ENCODE peak calls at places on chromosomes 11 and 22, in ten cellular contexts. X is transverse colon, H is spleen, V is GM12878, E is suprapubic skin, U is endothelial cell of umbilical vein, A is H1, B is esophagus muscularis mucosa, P is HCT116, G is upper lobe of left lung. K is an unnamed sample.
A peak's percentile ranks its signal among the peaks of the same experiment; 100 is the strongest.

GRCh38 chr11:117444256-117445096 is 116.8 kb downstream of the CEP164 start:
- DNase-seq in B (no peak), P (no peak), E (no peak), U (no peak), H (peak; percentile 49), G (no peak), A (no peak), V (no peak), X (no peak), K (no peak)

GRCh38 chr11:3091846-3092602 is 34.8 kb upstream of the CARS1 start:
- DNase-seq in H (peak; percentile 93), P (peak; percentile 67), B (no peak), G (peak; percentile 77), U (peak; percentile 59), X (peak; percentile 80), E (peak; percentile 76), V (peak; percentile 19), A (peak; percentile 98), K (peak; percentile 74)

GRCh38 chr11:26332572-26332915 is 614 bp downstream of the ANO3 start:
- DNase-seq in H (no peak), P (no peak), E (no peak), G (no peak), V (no peak), U (no peak), X (no peak), A (no peak), B (no peak), K (no peak)

GRCh38 chr11:87394924-87395323 is 357.2 kb downstream of the TMEM135 start:
- DNase-seq in B (no peak), G (no peak), A (no peak), P (no peak), U (no peak), E (no peak), H (no peak), V (no peak), X (no peak), K (no peak)

GRCh38 chr11:24312464-24313238 is 184.2 kb upstream of the LUZP2 start:
- DNase-seq in E (no peak), P (no peak), G (no peak), U (peak; percentile 96), B (no peak), H (no peak), A (no peak), X (no peak), V (no peak), K (no peak)

GRCh38 chr22:50695421-50696250 is 23.0 kb downstream of the SHANK3 start:
- DNase-seq in U (no peak), P (no peak), X (no peak), V (no peak), A (no peak), H (peak; percentile 50), E (peak; percentile 71), B (no peak), G (no peak), K (no peak)

GRCh38 chr11:111792955-111793500 is 26.8 kb upstream of the PPP2R1B start:
- DNase-seq in E (no peak), U (no peak), V (no peak), G (no peak), P (no peak), B (no peak), A (no peak), X (no peak), H (no peak), K (no peak)

GRCh38 chr11:29161216-29161615 is 855.6 kb downstream of the KCNA4 start:
- DNase-seq in U (peak; percentile 58), P (no peak), E (no peak), H (no peak), V (no peak), B (no peak), X (no peak), A (no peak), G (no peak), K (no peak)

GRCh38 chr22:48948575-48949170 is 879.0 kb downstream of the BRD1 start:
- DNase-seq in X (no peak), V (no peak), G (peak; percentile 18), U (no peak), H (no peak), A (peak; percentile 22), B (peak; percentile 47), E (peak; percentile 31), P (no peak), K (peak; percentile 19)

GRCh38 chr11:128330203-128330602 is 257.2 kb downstream of the ETS1 start:
- DNase-seq in E (no peak), V (no peak), H (peak; percentile 77), X (no peak), B (peak; percentile 62), G (peak; percentile 23), P (no peak), A (no peak), U (peak; percentile 30), K (no peak)

GRCh38 chr22:41907436-41908401 is 7.2 kb downstream of the SHISA8 start:
- DNase-seq in E (no peak), P (no peak), G (no peak), H (no peak), X (no peak), V (no peak), U (no peak), A (no peak), B (no peak), K (no peak)

GRCh38 chr22:34608716-34609115 is 457.2 kb upstream of the ISX start:
- DNase-seq in B (no peak), G (no peak), H (no peak), X (no peak), U (no peak), E (no peak), P (no peak), V (no peak), A (no peak), K (no peak)

GRCh38 chr11:5690736-5691135 is 1.1 kb downstream of the TRIM22 start:
- DNase-seq in B (peak; percentile 83), H (no peak), U (peak; percentile 72), X (no peak), A (no peak), P (no peak), G (no peak), E (no peak), V (no peak), K (no peak)

GRCh38 chr11:86214710-86215109 is 29.8 kb upstream of the EED start:
- DNase-seq in G (no peak), H (no peak), B (no peak), U (no peak), X (no peak), E (no peak), V (peak; percentile 91), A (no peak), P (no peak), K (no peak)

GRCh38 chr22:35057155-35057554 is 8.8 kb upstream of the ISX start:
- DNase-seq in U (no peak), G (no peak), X (no peak), A (no peak), H (no peak), B (no peak), P (no peak), V (no peak), E (no peak), K (no peak)

GRCh38 chr11:87366766-87367405 is 329.2 kb downstream of the TMEM135 start:
- DNase-seq in H (no peak), B (no peak), G (no peak), U (peak; percentile 18), A (no peak), X (no peak), P (no peak), V (no peak), E (no peak), K (no peak)

GRCh38 chr11:64834723-64835615 is 9.5 kb downstream of the CDC42BPG start:
- DNase-seq in G (peak; percentile 81), B (no peak), H (no peak), U (no peak), A (no peak), P (no peak), E (peak; percentile 62), V (no peak), X (no peak), K (peak; percentile 90)

GRCh38 chr11:69443138-69443967 is 38.1 kb upstream of the LINC01488 start:
- DNase-seq in A (peak; percentile 91), E (peak; percentile 94), B (peak; percentile 97), X (peak; percentile 89), U (peak; percentile 91), G (peak; percentile 85), P (peak; percentile 74), H (peak; percentile 95), V (peak; percentile 46), K (peak; percentile 81)
- TF ChIP-seq POLR2AphosphoS5 in A (no peak), E (no peak), B (peak; percentile 72), X (peak; percentile 44), U (peak; percentile 71), G (peak; percentile 42), P (peak; percentile 64), H (peak; percentile 80), V (peak; percentile 49), K (no peak)

GRCh38 chr22:45317551-45318167 is 7.9 kb downstream of the FAM118A start:
- DNase-seq in V (no peak), B (no peak), U (peak; percentile 91), X (peak; percentile 62), E (peak; percentile 79), H (no peak), G (peak; percentile 47), P (no peak), A (peak; percentile 54), K (peak; percentile 75)
- H3K27ac ChIP-seq in V (peak overlapping the region; percentile 87), B (peak overlapping the region; percentile 87), U (peak overlapping the region; percentile 99), X (peak overlapping the region; percentile 83), E (peak overlapping the region; percentile 32), H (peak overlapping the region; percentile 84), G (peak overlapping the region; percentile 79), P (no peak overlapping the region), A (no peak overlapping the region), K (peak overlapping the region; percentile 86)

GRCh38 chr11:110711776-110712642 is at the start of gene ARHGAP20:
- DNase-seq in G (peak; percentile 79), A (peak; percentile 80), U (peak; percentile 62), X (peak; percentile 77), P (no peak), H (peak; percentile 92), V (no peak), E (peak; percentile 83), B (peak; percentile 93), K (peak; percentile 76)
- TF ChIP-seq POLR2A in G (no peak), A (no peak), U (peak; percentile 25), X (no peak), P (no peak), H (no peak), V (no peak), E (no peak), B (no peak), K (no peak)

GRCh38 chr11:130638048-130638447 is 189.6 kb downstream of the ADAMTS15 start:
- DNase-seq in X (no peak), G (no peak), B (peak; percentile 70), A (no peak), H (no peak), P (no peak), V (no peak), E (no peak), U (no peak), K (no peak)
- TF ChIP-seq POLR2AphosphoS5 in X (no peak), G (no peak), B (no peak), A (no peak), H (no peak), P (no peak), V (no peak), E (no peak), U (no peak), K (no peak)

K was measured in stomach.